ENCODE peak calls at places on chromosomes 13 and 19, in six cellular contexts. N, E, Q, T, P and X are unnamed samples.

GRCh38 chr13:73036566-73036965 is 22.2 kb upstream of the KLF5 start:
- DNase-seq in Q (no peak), N (no peak), T (no peak), P (no peak), E (no peak), X (no peak)

GRCh38 chr19:45766919-45767346 is 2.1 kb downstream of the SIX5 start:
- DNase-seq in Q (peak), E (no peak), T (no peak), P (no peak), N (no peak), X (no peak)

GRCh38 chr19:7101498-7102253 is 32.2 kb downstream of the ZNF557 start:
- DNase-seq in N (no peak), T (no peak), Q (no peak), E (no peak), P (no peak), X (no peak)

GRCh38 chr19:6066661-6067646 is 43.3 kb downstream of the RFX2 start:
- DNase-seq in N (peak), E (peak), T (peak), P (peak), Q (peak), X (peak)

GRCh38 chr13:74132768-74133656 is 1.2 kb downstream of the KLF12 start:
- DNase-seq in T (peak), E (peak), Q (peak), N (no peak), P (peak), X (peak)

GRCh38 chr13:109785141-109785891 is 1.1 kb downstream of the IRS2 start:
- DNase-seq in E (peak), P (peak), N (peak), T (peak), Q (peak), X (peak)

GRCh38 chr19:2249880-2250764 is 999 bp downstream of the AMH start:
- DNase-seq in P (no peak), T (no peak), N (no peak), E (no peak), Q (no peak), X (no peak)

GRCh38 chr19:48918801-48919247 is 14.7 kb upstream of the DHDH start:
- DNase-seq in N (no peak), Q (peak), E (no peak), P (peak), T (no peak), X (no peak)

GRCh38 chr19:19591133-19591825 is 27.2 kb downstream of the PBX4 start:
- DNase-seq in N (peak), E (peak), T (peak), Q (peak), P (peak), X (peak)

GRCh38 chr19:2488942-2489731 is 13.2 kb downstream of the GADD45B start:
- DNase-seq in T (peak), E (peak), Q (peak), N (no peak), P (peak), X (peak)

GRCh38 chr13:46639033-46639981 is 86.3 kb downstream of the LRCH1 start:
- DNase-seq in T (no peak), E (peak), N (no peak), P (no peak), Q (peak), X (no peak)

GRCh38 chr13:32811297-32811800 is 204.9 kb upstream of the KL start:
- DNase-seq in N (peak), P (no peak), T (no peak), E (peak), Q (peak), X (no peak)

GRCh38 chr19:44280916-44281315 is 21.2 kb downstream of the ZNF233 start:
- DNase-seq in N (no peak), Q (no peak), T (no peak), P (no peak), E (no peak), X (no peak)

GRCh38 chr19:6126335-6126974 is 9.0 kb upstream of the ACSBG2 start:
- DNase-seq in Q (peak), T (peak), E (peak), P (peak), N (peak), X (peak)

GRCh38 chr19:7679017-7679720 is 1.5 kb upstream of the TRAPPC5 start:
- DNase-seq in E (no peak), Q (no peak), T (no peak), N (no peak), P (peak), X (no peak)

GRCh38 chr19:46974181-46974580 is 45.5 kb upstream of the NPAS1 start:
- DNase-seq in Q (no peak), E (no peak), N (no peak), T (no peak), P (no peak), X (no peak)

GRCh38 chr13:114236224-114236623 is 1.5 kb downstream of the CDC16 start:
- DNase-seq in Q (no peak), E (no peak), N (no peak), T (no peak), P (no peak), X (no peak)

GRCh38 chr13:114234266-114234644 is 442 bp upstream of the CDC16 start:
- DNase-seq in Q (no peak), N (no peak), E (no peak), T (no peak), P (no peak), X (no peak)

GRCh38 chr13:114235697-114236096 is 1.0 kb downstream of the CDC16 start:
- DNase-seq in Q (peak), N (peak), P (no peak), E (no peak), T (no peak), X (peak)

GRCh38 chr13:114237415-114238112 is 2.9 kb downstream of the CDC16 start:
- DNase-seq in T (no peak), Q (no peak), E (no peak), P (no peak), N (no peak), X (no peak)

GRCh38 chr13:114234645-114235421 is at the start of gene CDC16:
- DNase-seq in P (peak), T (peak), N (peak), E (peak), Q (peak), X (peak)
- TF ChIP-seq CTCF in P (no peak), T (no peak), N (no peak), E (no peak), Q (no peak), X (no peak)

GRCh38 chr13:60169239-60170031 is 5.7 kb upstream of the DIAPH3 start:
- DNase-seq in P (no peak), T (no peak), N (no peak), E (no peak), Q (no peak), X (no peak)
- TF ChIP-seq CTCF in P (no peak), T (no peak), N (no peak), E (no peak), Q (peak), X (no peak)

GRCh38 chr13:45472171-45472705 is 7.5 kb downstream of the COG3 start:
- DNase-seq in T (no peak), E (no peak), P (no peak), Q (peak), N (peak), X (peak)

GRCh38 chr13:45468676-45469075 is 3.9 kb downstream of the COG3 start:
- DNase-seq in E (no peak), P (no peak), T (no peak), Q (peak), N (no peak), X (no peak)

GRCh38 chr13:45474584-45475454 is 10.1 kb downstream of the COG3 start:
- DNase-seq in P (no peak), T (no peak), Q (no peak), N (no peak), E (no peak), X (no peak)

GRCh38 chr13:45473627-45474026 is 8.9 kb downstream of the COG3 start:
- DNase-seq in N (no peak), Q (peak), P (peak), T (no peak), E (no peak), X (no peak)
- TF ChIP-seq CTCF in N (no peak), Q (peak), P (no peak), T (no peak), E (no peak), X (no peak)

DNA sequence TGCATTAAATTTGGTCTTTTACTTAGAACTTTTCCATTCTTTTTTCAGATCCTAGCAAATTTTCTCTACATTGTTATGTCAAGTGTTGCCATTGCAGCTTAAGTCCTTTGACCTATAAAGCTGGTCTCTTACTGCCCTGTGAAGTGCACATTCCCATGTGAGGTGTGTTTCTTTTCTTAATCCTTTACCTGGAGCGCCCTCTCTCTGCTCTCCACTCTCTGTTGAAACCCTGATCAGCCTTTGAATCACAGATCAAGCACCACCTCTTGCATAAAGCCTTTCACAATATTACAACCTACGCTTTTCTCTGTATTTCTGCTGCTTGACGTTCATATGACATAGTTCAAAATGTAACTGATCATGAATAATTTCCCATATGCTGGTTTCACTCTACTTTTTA is 84.8 kb downstream of the PCDH17 start:
- DNase-seq in Q (no peak), N (no peak), E (no peak), P (no peak), T (no peak), X (peak)
- TF ChIP-seq CTCF in Q (no peak), N (no peak), E (no peak), P (no peak), T (no peak), X (no peak)

GRCh38 chr19:31461814-31462539 is 112.7 kb upstream of the TSHZ3 start:
- DNase-seq in T (peak), P (no peak), N (peak), Q (peak), E (no peak), X (no peak)
- TF ChIP-seq CTCF in T (peak), P (no peak), N (peak), Q (peak), E (peak), X (no peak)

DNA sequence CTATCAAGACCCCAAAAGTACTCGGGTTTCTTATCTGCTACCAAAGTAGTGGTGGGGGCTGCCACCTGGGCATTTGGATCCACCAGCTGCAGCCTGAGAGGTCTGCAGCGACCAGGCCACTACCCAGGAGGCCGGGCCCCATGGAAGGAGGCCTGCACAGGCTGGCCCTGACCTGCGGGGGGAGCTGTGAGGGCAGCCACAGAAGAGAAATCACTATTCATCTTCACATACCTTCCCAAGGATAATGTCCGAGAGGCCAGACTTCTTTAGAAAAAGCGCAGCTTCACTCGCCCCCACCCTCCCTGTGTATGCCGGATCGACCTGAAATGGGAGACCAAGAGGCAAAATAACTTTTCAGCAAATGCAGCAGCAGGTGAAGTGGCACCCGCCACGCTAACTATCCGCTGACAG is 30.1 kb downstream of the EPS15L1 start:
- DNase-seq in T (no peak), Q (peak), N (no peak), E (no peak), P (peak), X (peak)
- TF ChIP-seq CTCF in T (peak), Q (peak), N (peak), E (peak), P (no peak), X (peak)